ENCODE peak calls at places on chromosome 10, in eight cellular contexts. J is CD8-positive, alpha-beta T cell; B is mesendoderm; V is kidney epithelial cell; Q is uterus; A is pancreas; S is transverse colon; X is right lobe of liver. C is an unnamed sample.
A peak's percentile ranks its signal among the peaks of the same experiment; 100 is the strongest.

GRCh38 chr10:100894033-100894432 is 18.7 kb upstream of the SLF2 start:
- DNase-seq in A (no peak), X (no peak), Q (no peak), V (no peak), S (peak; percentile 68), B (no peak), J (no peak), C (no peak)

GRCh38 chr10:110556296-110556695 is 11.2 kb upstream of the SMC3 start:
- DNase-seq in B (no peak), Q (no peak), S (peak; percentile 23), V (no peak), X (no peak), A (no peak), J (no peak), C (no peak)

GRCh38 chr10:60238408-60239100 is 151.1 kb downstream of the ANK3 start:
- DNase-seq in X (no peak), J (no peak), A (no peak), S (no peak), V (no peak), B (peak; percentile 71), Q (no peak), C (peak; percentile 48)

GRCh38 chr10:59830601-59831259 is 75.6 kb downstream of the CCDC6 start:
- DNase-seq in S (peak; percentile 46), B (peak; percentile 80), X (peak; percentile 51), J (no peak), Q (peak; percentile 54), A (no peak), V (no peak), C (peak; percentile 64)

GRCh38 chr10:69384320-69384719 is 32.4 kb downstream of the TACR2 start:
- DNase-seq in A (no peak), Q (no peak), V (no peak), S (no peak), J (no peak), B (no peak), X (no peak), C (no peak)

GRCh38 chr10:14253079-14253478 is 77.6 kb downstream of the FRMD4A start:
- DNase-seq in Q (no peak), J (no peak), A (no peak), B (no peak), V (no peak), S (no peak), X (no peak), C (no peak)

GRCh38 chr10:132929953-132930640 is 12.3 kb downstream of the CFAP46 start:
- DNase-seq in B (no peak), J (no peak), A (no peak), S (no peak), Q (no peak), X (no peak), V (no peak), C (no peak)

GRCh38 chr10:130066743-130067142 is 43.9 kb downstream of the C10orf143 start:
- DNase-seq in Q (no peak), X (no peak), B (no peak), J (no peak), A (no peak), V (no peak), S (no peak), C (no peak)

GRCh38 chr10:86018735-86019058 is 347.9 kb downstream of the GRID1 start:
- DNase-seq in A (no peak), Q (no peak), S (no peak), X (no peak), B (no peak), J (no peak), V (no peak), C (no peak)

GRCh38 chr10:59465089-59465488 is 102.7 kb upstream of the FAM13C start:
- DNase-seq in X (no peak), Q (no peak), V (no peak), S (no peak), B (peak; percentile 47), J (no peak), A (no peak), C (peak; percentile 23)

GRCh38 chr10:127196227-127196954 is at the start of gene INSYN2A:
- DNase-seq in Q (no peak), V (no peak), A (no peak), B (peak; percentile 90), J (no peak), S (peak; percentile 27), X (no peak), C (peak; percentile 36)

GRCh38 chr10:59126992-59127391 is 49.5 kb upstream of the PHYHIPL start:
- DNase-seq in S (no peak), X (no peak), J (no peak), Q (no peak), V (no peak), B (peak; percentile 16), A (no peak), C (no peak)

DNA sequence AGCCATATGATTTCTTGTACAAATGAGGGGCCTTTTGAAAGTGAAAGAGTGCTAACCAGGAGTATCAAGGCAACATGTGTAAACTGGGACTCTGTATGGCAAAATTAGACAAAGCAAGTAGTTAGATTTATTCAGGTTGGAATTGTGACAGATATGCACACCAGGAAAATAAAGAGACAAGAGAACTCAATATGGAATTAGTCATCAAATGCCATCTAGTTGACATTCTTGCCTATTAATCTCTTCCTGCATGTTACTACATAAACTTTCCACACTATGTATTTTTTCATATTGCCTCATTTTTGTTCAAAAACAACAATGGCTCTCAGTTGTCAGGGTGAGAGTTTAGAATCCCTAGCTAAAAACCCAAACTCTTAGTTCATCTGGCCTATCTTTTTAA is 799.0 kb downstream of the NRG3 start:
- DNase-seq in Q (no peak), A (no peak), J (no peak), B (no peak), X (no peak), V (no peak), S (no peak), C (no peak)
- H3K36me3 ChIP-seq in Q (no peaks in the 10 kb centered on the region), A (no peaks in the 10 kb centered on the region), J (no peaks in the 10 kb centered on the region), B (no peaks in the 10 kb centered on the region), X (no peaks in the 10 kb centered on the region), V (no peaks in the 10 kb centered on the region), S (no peaks in the 10 kb centered on the region), C (no peaks in the 10 kb centered on the region)

GRCh38 chr10:74135452-74135851 is 15.2 kb downstream of the AP3M1 start:
- DNase-seq in B (no peak), X (no peak), A (no peak), J (no peak), S (no peak), Q (no peak), V (no peak), C (no peak)

GRCh38 chr10:74139981-74140380 is 10.6 kb downstream of the AP3M1 start:
- DNase-seq in A (no peak), V (no peak), S (no peak), B (no peak), X (no peak), Q (no peak), J (no peak), C (no peak)

GRCh38 chr10:74140553-74140952 is 10.1 kb downstream of the AP3M1 start:
- DNase-seq in A (no peak), Q (no peak), X (no peak), S (no peak), V (no peak), J (no peak), B (no peak), C (no peak)

GRCh38 chr10:74134240-74134820 is 16.3 kb downstream of the AP3M1 start:
- DNase-seq in A (no peak), V (no peak), X (no peak), J (no peak), B (no peak), S (no peak), Q (no peak), C (no peak)

DNA sequence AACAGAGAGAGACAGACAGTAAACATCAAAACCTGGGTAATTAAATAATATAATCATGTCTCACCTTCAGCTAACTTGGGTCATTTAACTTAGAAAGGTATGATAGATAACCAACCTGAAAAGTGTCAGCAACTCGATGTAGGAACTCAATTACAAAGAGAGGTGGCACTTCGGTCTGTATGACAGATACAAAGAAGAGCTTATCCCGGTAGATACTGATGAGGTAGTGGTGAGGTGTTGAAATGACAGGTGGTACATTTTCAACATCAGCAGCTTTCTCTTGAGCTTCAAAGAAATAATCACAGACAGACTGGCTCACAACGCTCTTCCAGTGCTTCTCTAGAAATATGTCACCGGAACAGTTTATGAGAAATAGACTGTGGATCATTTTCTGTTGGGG is 12.6 kb downstream of the AP3M1 start:
- DNase-seq in V (no peak), S (no peak), X (no peak), B (peak; percentile 19), Q (no peak), J (no peak), A (no peak), C (no peak)
- H3K36me3 ChIP-seq in V (no peaks in the 10 kb centered on the region), S (peaks cover 49% of the 10 kb centered on the region), X (peaks cover 7% of the 10 kb centered on the region), B (peaks cover 2% of the 10 kb centered on the region), Q (no peaks in the 10 kb centered on the region), J (peaks cover 25% of the 10 kb centered on the region), A (peaks cover 5% of the 10 kb centered on the region), C (peaks cover 35% of the 10 kb centered on the region)

GRCh38 chr10:111732116-111732785 is 451.3 kb downstream of the GPAM start:
- DNase-seq in V (no peak), S (no peak), X (no peak), J (no peak), B (no peak), Q (no peak), A (no peak), C (no peak)
- H3K36me3 ChIP-seq in V (no peaks in the 10 kb centered on the region), S (no peaks in the 10 kb centered on the region), X (no peaks in the 10 kb centered on the region), J (no peaks in the 10 kb centered on the region), B (no peaks in the 10 kb centered on the region), Q (no peaks in the 10 kb centered on the region), A (no peaks in the 10 kb centered on the region), C (no peaks in the 10 kb centered on the region)

GRCh38 chr10:128522551-128523289 is 396.5 kb upstream of the MKI67 start:
- DNase-seq in A (no peak), V (no peak), B (no peak), X (no peak), S (no peak), Q (no peak), J (no peak), C (no peak)

GRCh38 chr10:128516180-128516579 is 390.0 kb upstream of the MKI67 start:
- DNase-seq in B (no peak), Q (no peak), X (no peak), V (no peak), S (no peak), A (no peak), J (no peak), C (no peak)

GRCh38 chr10:128519581-128519980 is 393.4 kb upstream of the MKI67 start:
- DNase-seq in V (no peak), J (no peak), S (no peak), X (no peak), A (no peak), Q (no peak), B (no peak), C (no peak)

GRCh38 chr10:128518000-128518399 is 391.8 kb upstream of the MKI67 start:
- DNase-seq in J (no peak), B (no peak), V (no peak), A (no peak), Q (no peak), S (no peak), X (no peak), C (no peak)

DNA sequence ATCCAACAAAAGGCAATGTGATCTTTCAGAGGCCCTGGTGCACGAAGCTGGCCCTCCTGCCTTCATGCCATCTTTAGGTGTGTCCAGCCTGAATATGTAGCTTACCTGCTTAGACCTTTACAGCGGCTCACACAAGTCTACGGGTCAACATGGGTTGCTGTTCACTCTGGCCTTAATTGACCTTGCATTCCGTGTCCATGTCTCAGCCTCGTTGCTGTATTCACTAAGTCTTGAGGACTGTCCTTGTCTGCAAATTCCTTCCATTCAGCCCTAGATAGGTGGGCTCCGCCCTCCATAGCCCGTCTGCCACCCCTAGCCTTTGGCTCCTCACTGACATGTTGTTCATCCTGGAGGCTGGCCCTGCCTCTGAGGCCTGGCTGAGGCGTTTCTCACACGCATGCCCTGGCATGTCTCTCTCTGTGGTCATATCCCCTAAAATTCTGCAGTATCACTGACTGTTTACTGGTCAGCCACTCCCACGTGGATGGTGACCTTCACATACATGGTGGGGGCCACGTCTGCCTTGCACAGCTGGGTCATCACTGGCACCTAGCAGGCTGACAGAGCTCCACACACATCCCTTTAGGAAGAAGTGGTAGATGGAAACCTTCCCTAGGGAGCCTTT is 394.1 kb upstream of the MKI67 start:
- DNase-seq in Q (no peak), J (no peak), S (no peak), A (no peak), X (no peak), B (no peak), V (no peak), C (no peak)
- H3K36me3 ChIP-seq in Q (no peaks in the 10 kb centered on the region), J (no peaks in the 10 kb centered on the region), S (no peaks in the 10 kb centered on the region), A (no peaks in the 10 kb centered on the region), X (no peaks in the 10 kb centered on the region), B (no peaks in the 10 kb centered on the region), V (no peaks in the 10 kb centered on the region), C (no peaks in the 10 kb centered on the region)